ENCODE peak calls at places on chromosomes 11 and 22, in five cellular contexts. F is endothelial cell of umbilical vein, N is transverse colon, J is H1, P is dorsolateral prefrontal cortex. W is an unnamed sample.

GRCh38 chr11:94376841-94377240 is 24.4 kb downstream of the GPR83 start:
- DNase-seq in F (no peak), N (no peak), J (no peak), P (no peak), W (no peak)

GRCh38 chr22:50732681-50733080 is 5.3 kb upstream of the ACR start:
- DNase-seq in F (no peak), N (no peak), J (peak; percentile 33), P (no peak), W (no peak)

GRCh38 chr11:120709808-120710207 is 198.3 kb downstream of the GRIK4 start:
- DNase-seq in F (no peak), N (no peak), J (peak; percentile 13), P (no peak), W (no peak)

GRCh38 chr22:49767355-49768062 is 60.2 kb downstream of the BRD1 start:
- DNase-seq in F (peak; percentile 64), N (peak; percentile 13), J (peak; percentile 74), P (peak; percentile 37), W (no peak)

GRCh38 chr11:12149672-12150225 is 39.4 kb downstream of the MICAL2 start:
- DNase-seq in F (no peak), N (peak; percentile 1), J (no peak), P (no peak), W (no peak)

GRCh38 chr11:79461144-79461543 is 20.3 kb upstream of the TENM4 start:
- DNase-seq in F (no peak), N (no peak), J (no peak), P (no peak), W (no peak)

GRCh38 chr22:48627203-48627602 is 1200.5 kb downstream of the BRD1 start:
- DNase-seq in F (no peak), N (no peak), J (no peak), P (peak; percentile 67), W (peak; percentile 29)

GRCh38 chr22:45968751-45969413 is 8.1 kb downstream of the WNT7B start:
- DNase-seq in F (no peak), N (no peak), J (no peak), P (no peak), W (no peak)

GRCh38 chr22:24427500-24428164 is at the start of gene ADORA2A:
- DNase-seq in F (no peak), N (peak; percentile 84), J (no peak), P (no peak), W (no peak)

GRCh38 chr11:121282886-121283502 is 9.6 kb upstream of the SC5D start:
- DNase-seq in F (no peak), N (no peak), J (no peak), P (no peak), W (no peak)

GRCh38 chr11:5364214-5364613 is 12.9 kb downstream of the OR51B6 start:
- DNase-seq in F (peak; percentile 43), N (no peak), J (no peak), P (no peak), W (no peak)
- H3K27ac ChIP-seq in F (peak overlapping the region; percentile 58), N (no peak overlapping the region), J (no peak overlapping the region), P (no peak overlapping the region), W (no peak overlapping the region)

DNA sequence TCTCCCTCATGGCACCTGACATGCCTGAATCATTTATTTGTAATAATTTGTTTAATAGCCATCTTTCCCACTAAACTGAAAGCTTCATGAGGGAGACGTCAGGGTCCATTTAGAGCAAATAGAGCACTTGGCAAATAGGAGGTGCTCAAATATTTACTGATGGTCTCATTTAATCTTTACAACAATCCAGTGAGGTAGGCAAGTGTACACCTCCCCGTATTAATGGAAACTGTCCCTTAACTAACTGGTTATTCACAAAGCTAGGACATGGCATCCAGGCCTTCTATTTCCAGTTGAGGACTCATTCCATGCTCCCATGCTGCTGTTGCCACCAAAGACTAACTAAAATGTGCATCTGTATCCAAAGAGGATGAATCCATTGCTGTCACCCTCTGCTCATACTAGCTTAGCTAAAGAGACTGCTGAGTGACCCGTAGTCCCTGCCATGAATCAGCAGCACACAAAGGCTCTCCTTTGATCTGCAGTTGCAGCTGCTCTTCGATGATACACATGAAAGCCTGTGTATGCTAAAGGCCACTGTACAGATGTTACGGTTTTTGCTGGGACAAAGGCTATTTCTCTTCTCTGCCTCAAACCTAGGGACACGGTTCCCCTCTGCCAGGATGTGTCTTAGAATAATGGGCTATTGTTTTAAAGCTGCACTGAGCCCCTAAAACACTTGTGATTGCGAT is 82.6 kb downstream of the RAB30 start:
- DNase-seq in F (no peak), N (no peak), J (no peak), P (peak; percentile 65), W (peak; percentile 66)
- H3K27ac ChIP-seq in F (no peak overlapping the region), N (no peak overlapping the region), J (no peak overlapping the region), P (peak overlapping the region; percentile 90), W (peak overlapping the region; percentile 86)

GRCh38 chr11:132312616-132313210 is 942.3 kb downstream of the NTM start:
- DNase-seq in F (no peak), N (no peak), J (no peak), P (no peak), W (peak; percentile 41)
- H3K27ac ChIP-seq in F (no peak overlapping the region), N (no peak overlapping the region), J (no peak overlapping the region), P (no peak overlapping the region), W (peak overlapping the region; percentile 56)

GRCh38 chr11:48184452-48184851 is 32.2 kb upstream of the OR4B1 start:
- DNase-seq in F (no peak), N (no peak), J (no peak), P (no peak), W (no peak)
- H3K27ac ChIP-seq in F (no peak overlapping the region), N (no peak overlapping the region), J (no peak overlapping the region), P (no peak overlapping the region), W (no peak overlapping the region)

W was measured in substantia nigra.